ENCODE peak calls at places on chromosomes 1 and 21, in five cellular contexts. One of them, this sample, is unnamed.

GRCh38 chr1:236997882-236998281 is 6.4 kb downstream of the MT1HL1 start:
- DNase-seq in HL-60: no peak
- DNase-seq in A549: no peak
- DNase-seq in K562: no peak
- DNase-seq in GM23338: peak
- DNase-seq in this sample: no peak

GRCh38 chr1:53591924-53592323 is 132.7 kb downstream of the DMRTB1 start:
- DNase-seq in HL-60: no peak
- DNase-seq in A549: no peak
- DNase-seq in K562: no peak
- DNase-seq in GM23338: no peak
- DNase-seq in this sample: no peak

GRCh38 chr1:202861420-202862121 is 27.4 kb downstream of the RABIF start:
- DNase-seq in HL-60: peak
- DNase-seq in A549: peak
- DNase-seq in K562: peak
- DNase-seq in GM23338: peak
- DNase-seq in this sample: no peak

GRCh38 chr1:154784924-154785531 is 85.1 kb downstream of the KCNN3 start:
- DNase-seq in HL-60: no peak
- DNase-seq in A549: no peak
- DNase-seq in K562: no peak
- DNase-seq in GM23338: peak
- DNase-seq in this sample: no peak

GRCh38 chr21:25691931-25692330 is 42.8 kb downstream of the ATP5PF start:
- DNase-seq in HL-60: no peak
- DNase-seq in A549: no peak
- DNase-seq in K562: no peak
- DNase-seq in GM23338: no peak
- DNase-seq in this sample: no peak

GRCh38 chr1:222644649-222645005 is 26.7 kb downstream of the MIA3 start:
- DNase-seq in HL-60: no peak
- DNase-seq in A549: no peak
- DNase-seq in K562: no peak
- DNase-seq in GM23338: no peak
- DNase-seq in this sample: no peak

GRCh38 chr21:46069719-46070279 is 28.1 kb upstream of the COL6A2 start:
- DNase-seq in HL-60: no peak
- DNase-seq in A549: no peak
- DNase-seq in K562: no peak
- DNase-seq in GM23338: no peak
- DNase-seq in this sample: no peak

GRCh38 chr1:117146067-117146466 is 24.5 kb upstream of the TRIM45 start:
- DNase-seq in HL-60: no peak
- DNase-seq in A549: no peak
- DNase-seq in K562: no peak
- DNase-seq in GM23338: no peak
- DNase-seq in this sample: no peak

GRCh38 chr1:182615468-182616129 is 11.4 kb upstream of the RGS16 start:
- DNase-seq in HL-60: no peak
- DNase-seq in A549: no peak
- DNase-seq in K562: no peak
- DNase-seq in GM23338: peak
- DNase-seq in this sample: no peak

GRCh38 chr1:40248429-40248828 is 692 bp downstream of the TMCO2 start:
- DNase-seq in HL-60: no peak
- DNase-seq in A549: no peak
- DNase-seq in K562: no peak
- DNase-seq in GM23338: no peak
- DNase-seq in this sample: no peak

GRCh38 chr1:170670751-170671628 is 7.1 kb downstream of the PRRX1 start:
- DNase-seq in HL-60: no peak
- DNase-seq in A549: no peak
- DNase-seq in K562: peak
- DNase-seq in GM23338: peak
- DNase-seq in this sample: no peak

GRCh38 chr21:45581322-45581712 is 39.1 kb upstream of the SLC19A1 start:
- DNase-seq in HL-60: no peak
- DNase-seq in A549: no peak
- DNase-seq in K562: no peak
- DNase-seq in GM23338: no peak
- DNase-seq in this sample: no peak

GRCh38 chr1:207050428-207050767 is 610 bp downstream of the YOD1 start:
- DNase-seq in HL-60: no peak
- DNase-seq in A549: no peak
- DNase-seq in K562: peak
- DNase-seq in GM23338: peak
- DNase-seq in this sample: no peak

GRCh38 chr1:27785763-27786162 is 12.7 kb downstream of the STX12 start:
- DNase-seq in HL-60: no peak
- DNase-seq in A549: no peak
- DNase-seq in K562: peak
- DNase-seq in GM23338: peak
- DNase-seq in this sample: no peak

GRCh38 chr1:201660931-201661822 is 122.2 kb downstream of the NAV1 start:
- DNase-seq in HL-60: no peak
- DNase-seq in A549: no peak
- DNase-seq in K562: no peak
- DNase-seq in GM23338: no peak
- DNase-seq in this sample: no peak

GRCh38 chr1:18581420-18581880 is 49.2 kb upstream of the PAX7 start:
- DNase-seq in HL-60: peak
- DNase-seq in A549: peak
- DNase-seq in K562: peak
- DNase-seq in GM23338: peak
- DNase-seq in this sample: no peak

GRCh38 chr21:44838951-44839350 is 21.1 kb upstream of the SUMO3 start:
- DNase-seq in HL-60: no peak
- DNase-seq in A549: no peak
- DNase-seq in K562: no peak
- DNase-seq in GM23338: no peak
- DNase-seq in this sample: no peak

GRCh38 chr1:1601564-1602320 is 1.8 kb upstream of the FNDC10 start:
- DNase-seq in HL-60: no peak
- DNase-seq in A549: no peak
- DNase-seq in K562: no peak
- DNase-seq in GM23338: no peak
- DNase-seq in this sample: no peak

GRCh38 chr1:1598720-1599029 is 1.3 kb downstream of the FNDC10 start:
- DNase-seq in HL-60: no peak
- DNase-seq in A549: no peak
- DNase-seq in K562: no peak
- DNase-seq in GM23338: no peak
- DNase-seq in this sample: no peak

GRCh38 chr1:1599030-1599916 is 662 bp downstream of the FNDC10 start:
- DNase-seq in HL-60: peak
- DNase-seq in A549: no peak
- DNase-seq in K562: peak
- DNase-seq in GM23338: peak
- DNase-seq in this sample: no peak

GRCh38 chr1:1600861-1601563 is 1.1 kb upstream of the FNDC10 start:
- DNase-seq in HL-60: no peak
- DNase-seq in A549: no peak
- DNase-seq in K562: no peak
- DNase-seq in GM23338: no peak
- DNase-seq in this sample: no peak

GRCh38 chr1:1599919-1600860 is at the start of gene FNDC10:
- DNase-seq in HL-60: no peak
- DNase-seq in A549: no peak
- DNase-seq in K562: no peak
- DNase-seq in GM23338: peak
- DNase-seq in this sample: no peak
- TF ChIP-seq REST in HL-60: peak
- TF ChIP-seq REST in A549: peak
- TF ChIP-seq REST in K562: peak
- TF ChIP-seq REST in GM23338: peak
- TF ChIP-seq REST in this sample: peak

DNA sequence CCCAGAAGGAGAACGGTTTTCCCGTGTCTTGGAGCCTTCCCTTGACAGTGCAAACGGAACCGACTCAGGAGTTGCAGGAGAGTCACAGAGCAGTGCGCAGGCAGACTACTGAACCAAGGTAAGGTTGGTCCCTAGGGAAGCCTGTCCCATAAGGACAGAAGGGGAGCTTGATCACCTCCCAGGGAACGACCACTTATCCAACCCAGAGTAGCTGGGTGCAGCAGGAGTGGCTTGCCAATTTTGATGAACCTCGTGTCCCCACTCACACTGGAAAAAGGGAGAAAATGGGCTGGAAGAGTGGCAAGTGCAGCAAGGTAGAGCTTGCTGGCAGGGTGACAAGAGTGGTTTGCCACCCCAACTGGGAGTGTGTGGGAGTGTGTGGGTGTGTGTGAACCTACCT is 95.1 kb downstream of the LIPI start:
- DNase-seq in HL-60: no peak
- DNase-seq in A549: no peak
- DNase-seq in K562: no peak
- DNase-seq in GM23338: no peak
- DNase-seq in this sample: no peak
- H3K4me3 ChIP-seq in HL-60: no peak
- H3K4me3 ChIP-seq in A549: no peak
- H3K4me3 ChIP-seq in K562: no peak
- H3K4me3 ChIP-seq in GM23338: no peak
- H3K4me3 ChIP-seq in this sample: no peak

GRCh38 chr21:40371329-40371728 is 475.6 kb downstream of the DSCAM start:
- DNase-seq in HL-60: no peak
- DNase-seq in A549: no peak
- DNase-seq in K562: no peak
- DNase-seq in GM23338: no peak
- DNase-seq in this sample: no peak

GRCh38 chr21:40377135-40377534 is 469.8 kb downstream of the DSCAM start:
- DNase-seq in HL-60: no peak
- DNase-seq in A549: no peak
- DNase-seq in K562: no peak
- DNase-seq in GM23338: no peak
- DNase-seq in this sample: no peak

DNA sequence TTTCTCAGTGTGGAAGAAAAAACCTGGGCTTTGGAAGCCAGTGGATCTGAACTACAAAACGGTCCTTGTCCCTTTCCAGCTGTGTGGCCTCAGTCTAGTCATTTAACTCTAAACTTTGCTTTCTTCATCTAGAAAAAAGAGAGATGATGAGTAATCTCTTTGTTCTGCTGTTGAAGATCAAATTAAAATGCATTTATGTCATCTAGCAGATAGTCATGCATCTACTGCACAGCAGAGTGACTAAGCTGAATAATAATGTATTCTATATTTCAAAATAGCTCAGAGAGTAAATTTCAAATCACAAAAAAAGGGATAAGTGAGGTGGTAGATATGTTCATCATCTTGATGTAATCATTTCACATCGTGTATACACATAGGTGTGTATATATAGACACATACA is 473.2 kb downstream of the DSCAM start:
- DNase-seq in HL-60: no peak
- DNase-seq in A549: no peak
- DNase-seq in K562: no peak
- DNase-seq in GM23338: no peak
- DNase-seq in this sample: no peak
- TF ChIP-seq REST in HL-60: no peak
- TF ChIP-seq REST in A549: no peak
- TF ChIP-seq REST in K562: no peak
- TF ChIP-seq REST in GM23338: no peak
- TF ChIP-seq REST in this sample: no peak

DNA sequence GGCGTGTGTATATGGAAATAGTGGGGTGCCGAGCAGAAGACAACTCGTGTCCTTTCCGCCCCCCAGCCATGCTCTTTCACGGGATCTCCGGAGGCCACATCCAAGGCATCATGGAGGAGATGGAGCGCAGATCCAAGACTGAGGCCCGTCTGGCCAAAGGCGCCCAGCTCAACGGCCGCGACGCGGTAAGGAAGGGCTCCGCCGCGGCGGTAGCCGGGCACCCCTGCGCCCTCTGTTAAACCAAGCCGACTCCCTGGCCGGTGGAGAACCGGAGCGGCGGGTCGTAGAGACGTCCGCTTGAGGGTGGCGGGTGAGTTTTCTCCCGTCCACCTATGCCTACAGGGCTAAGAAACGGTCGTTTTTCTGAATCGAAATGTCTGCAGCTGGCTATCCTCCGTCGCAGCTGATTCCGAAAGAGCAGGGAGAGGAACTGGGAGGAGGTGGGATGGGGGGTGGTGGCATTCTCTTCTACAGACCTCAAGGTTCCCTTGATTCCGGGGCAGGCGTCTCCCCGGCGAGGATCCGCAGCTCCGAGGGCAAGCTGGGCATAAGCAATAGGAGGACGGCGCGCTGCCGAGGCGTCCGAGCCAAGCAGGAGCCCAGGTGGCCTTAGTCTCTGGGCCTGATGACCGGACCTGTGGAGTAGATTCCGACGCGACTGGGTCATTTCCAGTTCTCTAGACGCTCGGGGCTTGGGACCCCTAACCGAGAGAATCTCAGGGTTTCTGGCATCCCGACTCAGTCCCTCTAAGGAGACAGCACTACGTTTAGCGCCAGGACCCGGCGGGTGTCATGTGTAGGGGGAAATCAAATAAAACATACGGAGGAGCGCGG is 858 bp downstream of the LHX9 start:
- DNase-seq in HL-60: no peak
- DNase-seq in A549: peak
- DNase-seq in K562: no peak
- DNase-seq in GM23338: peak
- DNase-seq in this sample: no peak
- H3K4me3 ChIP-seq in HL-60: peak
- H3K4me3 ChIP-seq in A549: peak
- H3K4me3 ChIP-seq in K562: no peak
- H3K4me3 ChIP-seq in GM23338: peak
- H3K4me3 ChIP-seq in this sample: peak

GRCh38 chr1:75338974-75339483 is 204.8 kb downstream of the LHX8 start:
- DNase-seq in HL-60: no peak
- DNase-seq in A549: no peak
- DNase-seq in K562: no peak
- DNase-seq in GM23338: peak
- DNase-seq in this sample: no peak
- TF ChIP-seq REST in HL-60: no peak
- TF ChIP-seq REST in A549: no peak
- TF ChIP-seq REST in K562: no peak
- TF ChIP-seq REST in GM23338: no peak
- TF ChIP-seq REST in this sample: no peak

DNA sequence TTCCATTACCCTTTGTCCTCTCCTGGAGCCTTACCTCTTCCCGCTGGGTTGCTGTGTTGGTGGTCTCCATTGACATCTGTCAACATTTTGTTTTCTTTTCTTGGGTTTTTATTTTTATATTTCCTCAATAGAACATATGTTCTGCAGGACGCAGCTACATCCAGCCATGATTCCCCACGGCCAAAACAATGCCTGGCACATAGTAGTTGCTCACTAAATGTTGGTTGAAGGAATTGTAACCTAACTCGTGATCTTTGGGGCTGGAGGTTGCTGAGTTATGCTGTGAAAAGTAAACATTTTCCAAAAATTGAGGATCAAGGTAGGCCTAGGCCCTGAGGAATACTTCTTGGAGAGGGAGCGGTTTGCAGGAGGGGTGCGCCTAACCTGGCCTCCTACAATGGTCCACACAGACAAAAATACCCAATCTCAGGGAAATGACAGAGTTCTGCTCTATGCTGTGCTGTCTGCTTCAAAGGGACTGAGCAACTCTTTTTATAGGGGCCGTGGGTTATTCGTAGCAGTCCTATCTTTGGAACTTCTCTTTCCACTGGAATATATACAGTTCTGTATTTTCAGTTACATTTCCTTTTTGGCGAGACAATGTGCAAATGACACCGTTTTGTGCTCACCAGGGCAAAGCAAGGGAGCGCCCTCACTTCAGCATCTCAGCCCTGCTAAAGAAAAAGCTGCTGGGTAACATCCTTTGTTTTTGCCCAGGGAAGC is 1.4 kb downstream of the PDPN start:
- DNase-seq in HL-60: no peak
- DNase-seq in A549: no peak
- DNase-seq in K562: no peak
- DNase-seq in GM23338: no peak
- DNase-seq in this sample: no peak
- H3K4me3 ChIP-seq in HL-60: no peak
- H3K4me3 ChIP-seq in A549: no peak
- H3K4me3 ChIP-seq in K562: no peak
- H3K4me3 ChIP-seq in GM23338: peak
- H3K4me3 ChIP-seq in this sample: no peak